ENCODE peak calls at places on chromosomes 12 and 14, in eight cellular contexts. W is lower lobe of right lung, Q is brain microvascular endothelial cell, E is tibial nerve, M is WERI-Rb-1, B is stomach, U is fibroblast of lung, K is keratinocyte. L is an unnamed sample.

GRCh38 chr12:80770958-80771357 is 54.2 kb downstream of the MYF5 start:
- DNase-seq in W (no peak), U (no peak), E (no peak), M (no peak), K (no peak), Q (no peak), B (no peak), L (no peak)

GRCh38 chr12:55009171-55009570 is 10.6 kb upstream of the NEUROD4 start:
- DNase-seq in Q (no peak), B (no peak), W (no peak), M (peak; percentile 54), U (no peak), K (no peak), E (no peak), L (no peak)

GRCh38 chr12:115506822-115507629 is 770.5 kb downstream of the MED13L start:
- DNase-seq in B (no peak), W (no peak), K (no peak), M (peak; percentile 49), E (no peak), Q (no peak), U (no peak), L (no peak)

GRCh38 chr14:54364555-54365415 is 32.0 kb upstream of the CDKN3 start:
- DNase-seq in W (no peak), B (no peak), U (peak; percentile 38), K (no peak), Q (no peak), M (no peak), E (peak; percentile 46), L (no peak)

GRCh38 chr14:106657460-106657859 is 1131.1 kb downstream of the TMEM121 start:
- DNase-seq in E (no peak), K (no peak), U (no peak), M (peak; percentile 21), B (no peak), Q (no peak), W (no peak), L (no peak)

GRCh38 chr12:102888511-102888910 is 28.5 kb downstream of the PAH start:
- DNase-seq in W (no peak), K (no peak), Q (no peak), U (no peak), B (no peak), M (peak; percentile 72), E (no peak), L (no peak)

GRCh38 chr14:101482066-101482465 is 79.2 kb upstream of the DIO3 start:
- DNase-seq in Q (no peak), U (no peak), B (no peak), W (no peak), K (no peak), E (no peak), M (no peak), L (no peak)

GRCh38 chr14:34592623-34593022 is 37.3 kb downstream of the SNX6 start:
- DNase-seq in W (no peak), M (no peak), Q (no peak), E (no peak), K (no peak), B (no peak), U (no peak), L (no peak)

GRCh38 chr14:90444077-90444696 is 47.4 kb downstream of the CALM1 start:
- DNase-seq in M (no peak), B (no peak), W (peak; percentile 89), K (peak; percentile 95), E (no peak), U (no peak), Q (no peak), L (no peak)

GRCh38 chr14:99395904-99396530 is 84.6 kb downstream of the SETD3 start:
- DNase-seq in E (no peak), B (peak; percentile 45), U (peak; percentile 50), M (no peak), K (no peak), Q (peak; percentile 65), W (no peak), L (no peak)

GRCh38 chr14:21226467-21226866 is 42.8 kb downstream of the HNRNPC start:
- DNase-seq in B (no peak), W (no peak), K (no peak), Q (no peak), E (no peak), M (no peak), U (no peak), L (no peak)
- H3K36me3 ChIP-seq in B (peaks cover 42% of the 10 kb centered on the region), W (peaks cover 97% of the 10 kb centered on the region), K (peaks cover 28% of the 10 kb centered on the region), Q (peaks cover 70% of the 10 kb centered on the region), E (no peaks in the 10 kb centered on the region), M (peaks cover 98% of the 10 kb centered on the region), U (peaks cover 17% of the 10 kb centered on the region), L (no peaks in the 10 kb centered on the region)

GRCh38 chr14:20376071-20376588 is 32.7 kb downstream of the PARP2 start:
- DNase-seq in M (no peak), E (no peak), Q (no peak), B (peak; percentile 72), K (no peak), U (no peak), W (no peak), L (no peak)
- H3K36me3 ChIP-seq in M (peaks cover 84% of the 10 kb centered on the region), E (peaks cover 2% of the 10 kb centered on the region), Q (peaks cover 88% of the 10 kb centered on the region), B (peaks cover 96% of the 10 kb centered on the region), K (peaks cover 57% of the 10 kb centered on the region), U (peaks cover 31% of the 10 kb centered on the region), W (peaks cover 99% of the 10 kb centered on the region), L (peaks cover 33% of the 10 kb centered on the region)

GRCh38 chr12:43095669-43096068 is 456.3 kb downstream of the ADAMTS20 start:
- DNase-seq in M (no peak), B (no peak), K (no peak), Q (no peak), E (no peak), U (no peak), W (no peak), L (no peak)
- H3K36me3 ChIP-seq in M (no peaks in the 10 kb centered on the region), B (no peaks in the 10 kb centered on the region), K (no peaks in the 10 kb centered on the region), Q (no peaks in the 10 kb centered on the region), E (no peaks in the 10 kb centered on the region), U (no peaks in the 10 kb centered on the region), W (no peaks in the 10 kb centered on the region), L (no peaks in the 10 kb centered on the region)

GRCh38 chr12:64480148-64480547 is 28.2 kb downstream of the TBK1 start:
- DNase-seq in M (no peak), W (no peak), K (no peak), E (no peak), B (no peak), U (peak; percentile 35), Q (no peak), L (no peak)
- H3K36me3 ChIP-seq in M (peaks cover 31% of the 10 kb centered on the region), W (peaks cover 77% of the 10 kb centered on the region), K (peaks cover 14% of the 10 kb centered on the region), E (no peaks in the 10 kb centered on the region), B (peaks cover 11% of the 10 kb centered on the region), U (peaks cover 9% of the 10 kb centered on the region), Q (peaks cover 29% of the 10 kb centered on the region), L (peaks cover 6% of the 10 kb centered on the region)